ENCODE peak calls at places on chromosomes 16 and 17, in five cellular contexts. D, K, L, J and W are unnamed samples.

GRCh38 chr17:17570798-17571716 is 20.5 kb downstream of the PEMT start:
- DNase-seq in D (no peak), K (no peak), L (no peak), J (no peak), W (no peak)

GRCh38 chr17:71849783-71850768 is 270.7 kb upstream of the SOX9 start:
- DNase-seq in D (no peak), K (no peak), L (no peak), J (no peak), W (no peak)

GRCh38 chr16:67673712-67674580 is 7.3 kb downstream of the C16orf86 start:
- DNase-seq in D (no peak), K (no peak), L (no peak), J (no peak), W (no peak)

GRCh38 chr17:77281024-77281903 is 140.5 kb downstream of the SEC14L1 start:
- DNase-seq in D (peak; percentile 60), K (peak; percentile 29), L (peak; percentile 87), J (no peak), W (peak; percentile 53)

GRCh38 chr17:61238455-61238933 is 161.1 kb upstream of the TBX2 start:
- DNase-seq in D (no peak), K (no peak), L (no peak), J (no peak), W (no peak)

GRCh38 chr17:40317345-40317873 is 8.4 kb downstream of the RARA start:
- DNase-seq in D (no peak), K (peak; percentile 70), L (peak; percentile 85), J (no peak), W (peak; percentile 88)

GRCh38 chr16:69934044-69934443 is 17.1 kb upstream of the CLEC18A start:
- DNase-seq in D (no peak), K (no peak), L (no peak), J (no peak), W (no peak)

GRCh38 chr17:40556884-40557414 is 8.3 kb downstream of the CCR7 start:
- DNase-seq in D (no peak), K (no peak), L (peak; percentile 31), J (no peak), W (peak; percentile 39)

GRCh38 chr16:6576646-6577045 is 756.0 kb upstream of the RBFOX1 start:
- DNase-seq in D (no peak), K (no peak), L (no peak), J (no peak), W (no peak)

GRCh38 chr17:5819396-5819795 is 235.1 kb upstream of the NLRP1 start:
- DNase-seq in D (no peak), K (no peak), L (peak; percentile 18), J (no peak), W (peak; percentile 13)

GRCh38 chr16:48384305-48384981 is 770 bp downstream of the SIAH1 start:
- DNase-seq in D (peak; percentile 62), K (peak; percentile 40), L (peak; percentile 69), J (no peak), W (peak; percentile 62)

GRCh38 chr17:75722076-75722475 is 817 bp downstream of the ITGB4 start:
- DNase-seq in D (no peak), K (no peak), L (no peak), J (no peak), W (no peak)

GRCh38 chr17:31427684-31428083 is 36.2 kb downstream of the RAB11FIP4 start:
- DNase-seq in D (no peak), K (no peak), L (no peak), J (no peak), W (no peak)

GRCh38 chr17:18877104-18877503 is 19.2 kb downstream of the PRPSAP2 start:
- DNase-seq in D (no peak), K (peak; percentile 50), L (no peak), J (no peak), W (no peak)

GRCh38 chr17:81336296-81336929 is 41.3 kb upstream of the SLC38A10 start:
- DNase-seq in D (no peak), K (no peak), L (peak; percentile 21), J (no peak), W (no peak)

GRCh38 chr17:68734911-68735310 is 133.7 kb upstream of the FAM20A start:
- DNase-seq in D (no peak), K (no peak), L (no peak), J (no peak), W (no peak)
- H2BK15ac ChIP-seq in D (no peak overlapping the region), K (no peak overlapping the region), L (no peak overlapping the region), J (no peak overlapping the region), W (no peak overlapping the region)

DNA sequence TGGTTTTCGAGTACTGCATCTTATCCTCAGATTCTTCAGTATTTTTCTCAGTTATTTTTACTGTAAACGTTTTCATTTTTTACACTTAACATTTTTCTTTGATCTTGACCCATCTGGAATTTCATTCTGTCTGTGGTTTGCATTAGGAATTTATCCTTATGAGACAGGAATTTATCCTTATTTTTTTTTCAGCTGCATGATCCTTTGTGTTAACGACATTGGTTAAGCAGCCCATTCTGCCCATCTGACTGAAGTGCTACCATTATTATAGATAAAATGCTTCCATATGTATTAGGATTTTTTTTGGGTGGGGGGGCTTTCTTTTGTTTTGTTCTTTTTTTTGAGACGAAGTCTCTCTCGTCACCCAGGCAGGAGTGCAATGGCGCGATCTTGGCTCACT is 41.0 kb downstream of the SNX29 start:
- DNase-seq in D (no peak), K (peak; percentile 80), L (no peak), J (no peak), W (no peak)
- H4K91ac ChIP-seq in D (no peak overlapping the region), K (peak overlapping the region; percentile 69), L (no peak overlapping the region), J (no peak overlapping the region), W (no peak overlapping the region)

GRCh38 chr17:66508896-66509843 is 206.8 kb downstream of the PRKCA start:
- DNase-seq in D (no peak), K (peak; percentile 90), L (no peak), J (no peak), W (peak; percentile 88)

GRCh38 chr17:66514227-66514806 is 211.9 kb downstream of the PRKCA start:
- DNase-seq in D (no peak), K (peak; percentile 81), L (no peak), J (no peak), W (peak; percentile 40)

GRCh38 chr17:66509913-66510312 is 207.5 kb downstream of the PRKCA start:
- DNase-seq in D (no peak), K (no peak), L (no peak), J (no peak), W (no peak)

GRCh38 chr17:66507982-66508760 is 205.8 kb downstream of the PRKCA start:
- DNase-seq in D (no peak), K (no peak), L (no peak), J (no peak), W (no peak)

GRCh38 chr17:66511125-66511524 is 208.7 kb downstream of the PRKCA start:
- DNase-seq in D (no peak), K (no peak), L (no peak), J (no peak), W (no peak)
- H2BK15ac ChIP-seq in D (no peak overlapping the region), K (no peak overlapping the region), L (no peak overlapping the region), J (no peak overlapping the region), W (no peak overlapping the region)

DNA sequence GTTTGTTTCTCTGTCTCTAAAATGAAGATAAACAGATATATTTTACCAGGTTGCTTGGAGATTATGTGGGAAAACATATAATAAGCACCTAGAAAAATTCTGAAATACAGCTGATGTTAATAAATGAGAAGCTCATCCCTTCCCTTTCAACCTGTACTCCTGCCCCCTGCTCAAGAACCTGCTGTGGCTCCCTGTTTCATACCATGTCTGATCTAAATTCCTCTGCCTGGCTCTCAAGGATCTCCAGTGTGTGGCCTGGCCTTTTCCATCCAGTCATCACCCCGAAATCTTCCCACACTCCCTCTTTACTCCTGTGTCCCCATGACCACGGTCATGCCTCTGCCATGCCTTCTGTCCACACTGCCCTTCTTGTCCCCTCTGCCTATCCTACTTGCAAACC is 19.4 kb upstream of the DLX4 start:
- DNase-seq in D (no peak), K (no peak), L (no peak), J (no peak), W (no peak)
- H4K91ac ChIP-seq in D (no peak overlapping the region), K (no peak overlapping the region), L (no peak overlapping the region), J (no peak overlapping the region), W (no peak overlapping the region)

DNA sequence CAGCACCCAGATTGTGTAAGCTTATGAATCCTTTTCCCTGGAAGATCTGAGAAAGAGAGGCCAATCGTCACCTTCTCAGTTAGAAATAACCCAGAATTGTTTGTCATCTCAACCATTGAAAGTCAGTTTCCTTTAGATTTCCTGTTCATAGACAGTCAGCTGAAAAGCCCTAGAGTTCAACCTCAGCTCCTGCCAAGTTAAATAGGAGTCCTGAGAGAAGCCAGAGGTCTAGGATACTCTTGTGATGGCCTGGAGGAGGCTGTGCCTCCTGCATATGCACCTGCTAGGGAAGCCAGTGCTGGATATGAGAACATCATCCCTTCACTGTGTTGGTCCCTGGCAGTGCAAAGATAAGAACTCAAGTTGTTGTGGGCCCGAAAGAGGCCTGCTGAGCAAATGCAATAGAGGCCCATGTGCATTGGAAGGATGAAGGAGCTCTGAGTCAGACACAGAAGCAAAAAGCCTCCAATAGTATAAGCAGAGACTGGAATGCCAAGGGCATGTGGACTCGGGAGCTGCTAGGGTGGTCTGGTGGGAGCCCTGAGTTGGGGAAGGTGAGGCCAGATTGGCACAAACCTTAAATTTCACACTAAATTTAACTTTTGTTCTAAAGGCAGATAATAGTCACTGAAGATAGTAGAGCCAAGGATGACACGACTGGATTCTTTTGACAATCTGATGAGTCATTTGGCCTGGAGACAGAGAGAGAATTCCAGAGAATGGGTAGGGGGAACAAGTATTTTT is 520.9 kb upstream of the CDH5 start:
- DNase-seq in D (no peak), K (peak; percentile 1), L (no peak), J (no peak), W (peak; percentile 7)
- H2BK15ac ChIP-seq in D (no peak overlapping the region), K (no peak overlapping the region), L (no peak overlapping the region), J (no peak overlapping the region), W (no peak overlapping the region)

GRCh38 chr17:29568331-29569244 is at the start of gene TP53I13:
- DNase-seq in D (peak; percentile 86), K (peak; percentile 68), L (peak; percentile 92), J (no peak), W (peak; percentile 87)
- H4K91ac ChIP-seq in D (no peak within 1 kb of the TSS), K (peak within 1 kb of the TSS; percentile 84), L (no peak within 1 kb of the TSS), J (peak within 1 kb of the TSS; percentile 34), W (peak within 1 kb of the TSS; percentile 81)

DNA sequence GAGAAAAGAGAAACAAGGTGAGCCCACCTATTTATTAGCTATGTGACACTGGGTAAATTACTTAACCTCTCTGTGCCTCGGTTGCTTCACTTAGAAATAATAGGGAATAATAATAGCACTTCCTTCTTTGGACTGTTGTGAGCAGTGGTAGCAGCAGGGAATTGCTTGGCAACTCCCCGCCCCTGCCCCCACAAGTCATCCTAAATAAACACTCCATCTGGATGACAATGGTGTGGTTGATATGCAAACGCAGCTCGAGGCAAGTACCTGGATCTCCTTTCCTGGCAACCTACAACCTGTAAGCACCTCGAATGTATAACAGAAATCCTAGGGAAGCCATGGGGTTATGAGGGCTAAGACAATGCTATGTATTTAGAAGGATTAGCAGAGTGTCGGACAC is 9.1 kb downstream of the TEKT3 start:
- DNase-seq in D (no peak), K (no peak), L (peak; percentile 94), J (peak; percentile 49), W (no peak)
- H2BK15ac ChIP-seq in D (no peak overlapping the region), K (no peak overlapping the region), L (no peak overlapping the region), J (no peak overlapping the region), W (no peak overlapping the region)